ENCODE peak calls at places on chromosomes 6 and 20, in four cellular contexts. N is endothelial cell of umbilical vein, G is prostate gland, L is stomach. T is an unnamed sample.

GRCh38 chr6:41692080-41692675 is 43.2 kb downstream of the TFEB start:
- DNase-seq in N (no peak), G (no peak), L (no peak), T (no peak)

GRCh38 chr6:114862809-114863208 is 520.0 kb upstream of the HS3ST5 start:
- DNase-seq in N (no peak), G (no peak), L (no peak), T (no peak)

GRCh38 chr6:152268846-152269442 is 368.2 kb downstream of the SYNE1 start:
- DNase-seq in N (no peak), G (no peak), L (no peak), T (no peak)

GRCh38 chr6:6008648-6009421 is 2.1 kb upstream of the NRN1 start:
- DNase-seq in N (peak), G (no peak), L (peak), T (no peak)

GRCh38 chr6:26520840-26521484 is 17.2 kb upstream of the HMGN4 start:
- DNase-seq in N (peak), G (peak), L (peak), T (peak)

GRCh38 chr20:15547109-15547508 is 1026.1 kb downstream of the KIF16B start:
- DNase-seq in N (no peak), G (no peak), L (no peak), T (no peak)

GRCh38 chr6:34142599-34142998 is 3.3 kb downstream of the GRM4 start:
- DNase-seq in N (no peak), G (no peak), L (no peak), T (peak)

GRCh38 chr6:163180874-163181541 is 233.5 kb upstream of the QKI start:
- DNase-seq in N (peak), G (peak), L (peak), T (peak)

GRCh38 chr6:4486543-4487319 is 289.5 kb upstream of the CDYL start:
- DNase-seq in N (no peak), G (no peak), L (no peak), T (no peak)

GRCh38 chr6:39075010-39075738 is 26.6 kb downstream of the GLP1R start:
- DNase-seq in N (no peak), G (no peak), L (peak), T (no peak)

GRCh38 chr20:20037960-20038359 is 14.3 kb downstream of the CRNKL1 start:
- DNase-seq in N (peak), G (no peak), L (no peak), T (no peak)

GRCh38 chr6:158057213-158057987 is 75.7 kb downstream of the SYNJ2 start:
- DNase-seq in N (peak), G (no peak), L (no peak), T (peak)

GRCh38 chr20:711526-711925 is 35.9 kb upstream of the SCRT2 start:
- DNase-seq in N (no peak), G (no peak), L (peak), T (no peak)

GRCh38 chr6:166515072-166515810 is 71.2 kb downstream of the RAMACL start:
- DNase-seq in N (peak), G (no peak), L (no peak), T (peak)

GRCh38 chr20:13158339-13158738 is 62.7 kb upstream of the ISM1 start:
- DNase-seq in N (peak), G (peak), L (no peak), T (no peak)

GRCh38 chr6:28772480-28773381 is 151.1 kb downstream of the TRIM27 start:
- DNase-seq in N (no peak), G (no peak), L (no peak), T (no peak)

GRCh38 chr6:12060780-12061619 is 48.9 kb downstream of the HIVEP1 start:
- DNase-seq in N (no peak), G (no peak), L (peak), T (peak)

DNA sequence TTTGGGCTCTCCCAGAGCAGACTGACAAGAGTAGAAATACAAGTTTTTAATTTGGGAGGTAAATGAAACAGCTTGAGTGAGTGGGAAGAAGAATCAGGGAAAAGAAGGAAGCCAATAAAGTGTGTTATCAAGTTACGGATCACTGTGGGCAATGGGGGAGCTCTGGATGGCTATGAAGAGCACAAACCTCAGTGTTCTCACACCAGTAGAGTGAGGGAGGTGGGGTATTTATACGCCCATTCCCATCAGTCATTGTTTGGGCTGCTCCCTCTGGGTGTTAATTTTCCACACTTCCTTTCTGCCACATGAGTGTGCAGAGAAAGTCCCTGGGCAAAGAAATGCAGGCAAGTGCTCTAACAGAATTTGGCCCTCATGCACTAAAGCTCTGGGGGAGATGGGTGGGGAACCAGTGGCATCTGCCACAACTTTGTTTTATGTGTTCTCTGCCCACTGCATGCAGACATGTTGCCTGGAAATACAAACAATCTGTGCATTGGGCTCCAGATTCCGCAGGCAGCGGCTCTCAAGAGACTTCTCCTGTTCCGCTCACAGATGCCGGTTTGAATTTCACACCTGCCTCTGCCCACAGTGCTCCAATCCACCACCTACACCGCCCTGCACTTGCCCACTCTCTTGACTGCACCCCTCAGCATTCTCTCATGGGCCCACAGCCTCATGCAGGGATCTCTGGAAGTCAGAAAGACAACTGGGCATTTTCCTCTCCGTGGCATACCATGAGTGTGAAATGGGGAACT is 211.1 kb upstream of the RNF24 start:
- DNase-seq in N (no peak), G (no peak), L (no peak), T (no peak)
- H3K4me3 ChIP-seq in N (no peak), G (no peak), L (no peak), T (no peak)

GRCh38 chr20:53706511-53707031 is 112.9 kb upstream of the ZNF217 start:
- DNase-seq in N (no peak), G (no peak), L (no peak), T (no peak)

GRCh38 chr20:53706008-53706481 is 112.4 kb upstream of the ZNF217 start:
- DNase-seq in N (no peak), G (no peak), L (no peak), T (no peak)

GRCh38 chr20:53708129-53708968 is 114.7 kb upstream of the ZNF217 start:
- DNase-seq in N (no peak), G (no peak), L (no peak), T (no peak)

GRCh38 chr20:53711333-53712211 is 117.9 kb upstream of the ZNF217 start:
- DNase-seq in N (no peak), G (no peak), L (no peak), T (no peak)

DNA sequence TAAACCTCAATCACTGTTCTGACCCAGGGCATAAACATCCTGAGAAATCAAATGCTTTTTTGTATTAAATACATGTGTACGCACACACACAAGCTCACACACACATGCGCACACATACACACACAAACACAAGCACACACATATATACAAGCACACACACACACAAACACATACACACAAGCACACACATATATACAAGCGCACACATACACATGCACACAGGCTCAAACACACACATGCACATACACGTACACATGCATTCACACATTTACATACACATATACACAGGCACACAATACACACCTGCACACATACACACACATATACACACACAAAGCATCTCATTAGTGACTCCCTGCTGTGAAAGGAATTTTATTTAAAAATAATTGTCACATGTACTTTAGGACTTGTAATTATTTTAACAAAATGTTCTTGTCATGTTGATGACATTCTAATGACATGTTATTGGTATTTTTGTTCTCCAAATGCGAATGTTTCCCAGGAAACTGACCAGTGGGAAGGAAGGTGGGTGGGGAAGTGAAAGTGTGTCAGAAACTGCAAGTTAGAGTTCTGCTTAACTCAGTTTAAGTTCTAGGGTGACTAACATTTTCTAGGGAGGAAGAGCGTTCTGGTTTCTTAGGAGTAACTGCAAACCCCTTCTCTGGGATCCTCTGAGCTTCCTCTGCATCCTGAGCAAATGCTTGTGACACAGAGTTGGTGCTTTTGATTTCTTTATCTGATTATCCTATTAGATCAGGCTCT is 113.9 kb upstream of the ZNF217 start:
- DNase-seq in N (no peak), G (no peak), L (no peak), T (no peak)
- H3K4me3 ChIP-seq in N (no peak), G (no peak), L (no peak), T (no peak)

GRCh38 chr6:133953634-133954415 is 801 bp downstream of the TBPL1 start:
- DNase-seq in N (no peak), G (peak), L (no peak), T (no peak)
- H3K4me3 ChIP-seq in N (peak), G (peak), L (peak), T (peak)

GRCh38 chr6:122631571-122632249 is 21.5 kb downstream of the PKIB start:
- DNase-seq in N (no peak), G (no peak), L (no peak), T (peak)
- H3K4me3 ChIP-seq in N (no peak), G (no peak), L (no peak), T (no peak)

GRCh38 chr20:36562724-36563123 is 10.7 kb upstream of the TGIF2 start:
- DNase-seq in N (no peak), G (no peak), L (no peak), T (no peak)
- H3K4me3 ChIP-seq in N (no peak), G (no peak), L (no peak), T (no peak)

DNA sequence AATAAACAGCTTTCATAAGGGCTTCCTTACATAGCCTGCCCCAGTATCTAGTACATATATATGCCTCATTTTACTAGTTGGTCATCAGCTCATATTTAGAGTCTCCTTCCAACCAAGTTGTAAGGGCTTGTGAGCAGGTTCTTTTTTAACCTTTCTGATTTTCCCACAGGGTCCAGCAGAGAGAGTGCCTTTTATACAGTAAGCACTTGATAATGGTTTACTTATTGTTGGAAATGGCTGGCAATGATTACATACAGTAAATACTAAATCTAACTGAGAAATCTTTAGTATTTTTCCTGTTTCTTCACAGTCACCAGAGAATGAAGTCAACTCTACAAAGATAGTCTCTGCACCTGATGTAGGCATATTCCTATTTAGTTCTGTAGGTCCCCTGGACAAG is 135.1 kb upstream of the B3GAT2 start:
- DNase-seq in N (no peak), G (no peak), L (no peak), T (no peak)
- H3K4me3 ChIP-seq in N (no peak), G (no peak), L (no peak), T (no peak)

GRCh38 chr6:137950581-137950980 is 83.5 kb downstream of the TNFAIP3 start:
- DNase-seq in N (no peak), G (no peak), L (no peak), T (no peak)
- H3K4me3 ChIP-seq in N (no peak), G (no peak), L (no peak), T (no peak)